ENCODE peak calls at places on chromosomes 13 and 19, in five cellular contexts. I is activated naive CD4-positive, alpha-beta T cell treated with Interleukin-2 at 50 U/mL for 16 hours; G is lung microvascular endothelial cell; D is AG09319; F is psoas muscle. K is an unnamed sample.

GRCh38 chr19:13014101-13014920 is 19.0 kb downstream of the NFIX start:
- DNase-seq in I (no peak), G (no peak), D (no peak), F (no peak), K (no peak)

GRCh38 chr13:28751210-28751935 is 32.6 kb upstream of the SLC46A3 start:
- DNase-seq in I (no peak), G (peak; percentile 21), D (no peak), F (no peak), K (no peak)

GRCh38 chr13:30526612-30527217 is 61.0 kb upstream of the HMGB1 start:
- DNase-seq in I (no peak), G (no peak), D (no peak), F (peak; percentile 22), K (no peak)

GRCh38 chr19:41366089-41366488 is 2.1 kb upstream of the B9D2 start:
- DNase-seq in I (no peak), G (no peak), D (no peak), F (no peak), K (no peak)

GRCh38 chr13:46288570-46289259 is 77.0 kb downstream of the LRRC63 start:
- DNase-seq in I (no peak), G (peak; percentile 44), D (no peak), F (no peak), K (peak; percentile 56)

GRCh38 chr13:76764429-76764828 is 121.8 kb downstream of the KCTD12 start:
- DNase-seq in I (no peak), G (peak; percentile 91), D (no peak), F (peak; percentile 56), K (no peak)

GRCh38 chr13:91212229-91212628 is 135.3 kb upstream of the MIR17HG start:
- DNase-seq in I (no peak), G (no peak), D (no peak), F (no peak), K (no peak)

GRCh38 chr19:28960586-28960985 is 252.4 kb downstream of the UQCRFS1 start:
- DNase-seq in I (no peak), G (no peak), D (no peak), F (no peak), K (no peak)

GRCh38 chr19:43524922-43525835 is 1.8 kb downstream of the ETHE1 start:
- DNase-seq in I (peak; percentile 38), G (peak; percentile 38), D (no peak), F (peak; percentile 41), K (no peak)

GRCh38 chr13:38582133-38582532 is 104.7 kb upstream of the FREM2 start:
- DNase-seq in I (no peak), G (peak; percentile 30), D (no peak), F (no peak), K (peak; percentile 48)

GRCh38 chr19:6039541-6040225 is 61.7 kb upstream of the RANBP3 start:
- DNase-seq in I (no peak), G (no peak), D (no peak), F (no peak), K (no peak)

GRCh38 chr19:30670562-30671513 is 298.7 kb downstream of the ZNF536 start:
- DNase-seq in I (no peak), G (no peak), D (no peak), F (no peak), K (peak; percentile 38)

K was measured in COLO829.